ENCODE peak calls at places on chromosomes 2 and 18, in eight cellular contexts. Y is stimulated activated effector memory CD8-positive, alpha-beta T cell treated with anti-CD3 and anti-CD28 coated beads, Interleukin-12 subunit alpha, Interleukin-12 subunit beta, amount 100 ng/mL, for 72 hours; R is T-helper 9 cell; P is activated CD4-positive, alpha-beta T cell treated with anti-CD3 and anti-CD28 coated beads, Interleukin-2, amount 50 U/mL, for 48 hours; A is sciatic nerve; K is germinal center; M is stimulated activated naive CD4-positive, alpha-beta T cell; Z is NCI-H1417. S is an unnamed sample.

GRCh38 chr18:67310826-67311225 is 205.7 kb downstream of the DSEL start:
- DNase-seq in Y (no peak), R (no peak), P (no peak), A (no peak), K (no peak), M (no peak), Z (no peak), S (no peak)

GRCh38 chr2:217261452-217261851 is 401.6 kb upstream of the TNP1 start:
- DNase-seq in Y (no peak), R (no peak), P (no peak), A (no peak), K (no peak), M (no peak), Z (no peak), S (no peak)

GRCh38 chr2:36770542-36771287 is 74.2 kb downstream of the VIT start:
- DNase-seq in Y (peak; percentile 20), R (peak; percentile 26), P (peak; percentile 61), A (peak; percentile 67), K (peak; percentile 59), M (no peak), Z (peak; percentile 20), S (peak; percentile 67)

GRCh38 chr2:29920631-29921559 is 491 bp downstream of the ALK start:
- DNase-seq in Y (no peak), R (no peak), P (peak; percentile 14), A (peak; percentile 60), K (peak; percentile 6), M (no peak), Z (peak; percentile 72), S (peak; percentile 43)

GRCh38 chr2:60331106-60331809 is 222.2 kb downstream of the BCL11A start:
- DNase-seq in Y (no peak), R (no peak), P (no peak), A (no peak), K (no peak), M (no peak), Z (peak; percentile 27), S (no peak)

GRCh38 chr18:80034852-80035406 is 695 bp downstream of the RBFA start:
- DNase-seq in Y (no peak), R (no peak), P (no peak), A (no peak), K (no peak), M (no peak), Z (peak; percentile 31), S (no peak)

GRCh38 chr18:59639136-59639535 is 58.1 kb downstream of the CCBE1 start:
- DNase-seq in Y (no peak), R (no peak), P (no peak), A (no peak), K (no peak), M (no peak), Z (no peak), S (no peak)

GRCh38 chr2:238285653-238286082 is 2.7 kb downstream of the PER2 start:
- DNase-seq in Y (no peak), R (no peak), P (no peak), A (peak; percentile 88), K (no peak), M (no peak), Z (peak; percentile 58), S (no peak)

S was measured in GM13977.